ENCODE peak calls at places on chromosomes 7 and 10, in four cellular contexts. N is SK-N-SH, U is lower lobe of right lung, M is Panc1. Y is an unnamed sample. For H3K4me1, the result is how much of the 10 kb centered on the place peaks cover.

GRCh38 chr10:128009768-128010167 is 102.9 kb downstream of the PTPRE start:
- DNase-seq in M (no peak), N (no peak), U (no peak), Y (no peak)

GRCh38 chr10:62354941-62355340 is 19.2 kb upstream of the ZNF365 start:
- DNase-seq in U (no peak), M (no peak), N (no peak), Y (no peak)

GRCh38 chr10:14382531-14382930 is 51.8 kb upstream of the FRMD4A start:
- DNase-seq in M (no peak), U (no peak), N (no peak), Y (no peak)

GRCh38 chr7:409344-410281 is 110.0 kb downstream of the PDGFA start:
- DNase-seq in U (peak), M (no peak), N (peak), Y (no peak)

GRCh38 chr10:13404305-13404759 is 56.2 kb upstream of the SEPHS1 start:
- DNase-seq in M (no peak), N (no peak), U (no peak), Y (no peak)

GRCh38 chr10:27369832-27370231 is 129.2 kb upstream of the ACBD5 start:
- DNase-seq in U (no peak), N (no peak), M (no peak), Y (no peak)

GRCh38 chr7:18494821-18495408 is 634 bp upstream of the HDAC9 start:
- DNase-seq in N (no peak), U (no peak), M (no peak), Y (peak)

GRCh38 chr7:133376514-133376913 is 123.6 kb downstream of the EXOC4 start:
- DNase-seq in N (no peak), M (no peak), U (no peak), Y (no peak)

GRCh38 chr7:99030145-99030856 is 113.6 kb downstream of the SMURF1 start:
- DNase-seq in M (no peak), U (no peak), N (no peak), Y (no peak)

GRCh38 chr10:17354781-17355180 is 99.6 kb downstream of the ST8SIA6 start:
- DNase-seq in U (no peak), N (no peak), M (no peak), Y (no peak)

GRCh38 chr10:22345301-22346086 is at the start of gene SPAG6:
- DNase-seq in N (peak), U (peak), M (no peak), Y (no peak)

GRCh38 chr10:102408081-102408727 is 10.4 kb downstream of the PSD start:
- DNase-seq in M (no peak), N (no peak), U (peak), Y (no peak)

DNA sequence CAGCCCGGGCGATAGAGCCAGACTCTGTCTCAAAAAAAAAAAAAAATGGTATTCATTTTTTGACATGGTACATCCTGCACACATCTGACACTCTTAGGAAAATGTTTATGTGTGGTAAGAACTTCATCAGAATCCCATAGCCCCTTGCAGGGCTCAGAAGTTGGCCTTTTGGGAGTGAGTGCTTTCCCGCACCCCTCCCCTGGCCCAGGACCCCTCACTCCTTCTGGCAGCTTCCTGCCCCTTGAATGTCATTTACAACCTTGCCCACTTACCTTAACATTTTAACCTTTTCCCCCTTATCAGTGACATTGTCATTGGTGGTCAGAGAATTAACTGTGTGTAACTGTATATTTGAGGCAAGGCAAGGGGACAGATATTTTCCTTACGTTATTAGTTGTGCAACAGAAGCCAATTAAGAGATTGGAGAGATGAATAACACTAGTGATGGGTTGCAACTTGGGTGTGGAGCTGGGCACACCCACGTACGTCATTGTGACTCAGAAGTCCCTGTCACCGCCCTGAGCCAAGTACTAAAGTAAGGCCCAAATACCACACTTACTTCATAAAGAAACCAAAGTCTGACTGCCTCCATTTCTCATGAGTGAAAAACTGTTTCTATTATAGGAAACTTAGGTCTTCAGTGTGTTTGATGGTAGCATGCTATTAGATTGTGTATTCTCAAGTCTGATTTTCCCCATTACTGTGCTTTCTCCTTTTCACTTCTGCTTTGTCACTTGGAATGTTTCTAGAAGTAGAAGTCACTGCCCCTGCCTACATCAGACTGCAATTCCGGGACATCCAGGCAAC is 31.6 kb downstream of the OGDH start:
- DNase-seq in U (no peak), M (peak), N (no peak), Y (peak)
- H3K4me1 ChIP-seq in U (half or more), M (half or more), N (under half), Y (half or more)

GRCh38 chr10:86632009-86632800 is 22.1 kb upstream of the OPN4 start:
- DNase-seq in M (no peak), U (no peak), N (no peak), Y (no peak)
- H3K4me3 ChIP-seq in M (peak), U (peak), N (no peak), Y (no peak)

DNA sequence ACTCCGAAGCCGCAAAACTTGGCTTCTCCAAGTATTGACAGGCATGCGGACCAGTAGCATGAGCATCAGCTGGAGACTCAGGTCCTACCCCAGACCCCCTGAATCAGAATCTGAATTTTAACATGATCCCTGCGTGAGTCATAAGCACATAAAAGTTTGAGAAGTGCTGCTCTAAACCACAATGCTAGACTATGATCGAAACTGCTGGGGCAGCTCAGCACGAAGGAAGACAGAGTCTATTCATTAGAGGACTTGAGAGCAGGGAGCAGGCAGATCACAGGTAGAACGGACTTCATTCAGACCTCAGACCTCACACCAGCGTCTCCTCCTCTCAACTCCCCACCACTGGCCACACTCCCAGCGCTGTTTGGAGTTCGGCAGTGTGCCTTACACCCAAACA is 16.9 kb downstream of the CAMK2G start:
- DNase-seq in M (no peak), N (no peak), U (no peak), Y (peak)
- H3K4me1 ChIP-seq in M (under half), N (under half), U (under half), Y (under half)

DNA sequence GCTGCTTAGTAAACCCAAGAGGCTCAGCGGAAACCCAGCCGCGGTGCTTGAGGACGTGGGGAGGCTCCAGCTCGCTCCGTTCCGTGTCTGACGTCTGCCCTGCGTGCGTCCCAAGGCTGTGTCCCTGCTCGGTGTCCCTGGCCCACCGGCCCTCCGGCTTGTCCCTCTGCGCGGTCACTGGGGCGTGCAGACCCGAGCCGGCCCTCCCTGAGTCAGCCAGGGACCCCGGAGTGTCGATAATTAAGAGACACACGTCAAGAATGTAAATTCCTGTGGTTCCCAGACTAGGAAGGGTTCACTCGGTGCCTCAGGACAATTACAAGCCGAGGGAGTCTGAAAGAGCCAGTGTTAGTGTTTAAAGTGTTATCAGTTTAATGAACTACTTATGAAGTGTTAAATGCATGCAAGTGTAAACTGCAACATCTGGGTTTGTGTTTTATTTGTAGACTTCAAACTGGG is 99.0 kb downstream of the WDR11 start:
- DNase-seq in N (no peak), U (no peak), M (no peak), Y (peak)
- H3K4me3 ChIP-seq in N (no peak), U (no peak), M (peak), Y (no peak)

DNA sequence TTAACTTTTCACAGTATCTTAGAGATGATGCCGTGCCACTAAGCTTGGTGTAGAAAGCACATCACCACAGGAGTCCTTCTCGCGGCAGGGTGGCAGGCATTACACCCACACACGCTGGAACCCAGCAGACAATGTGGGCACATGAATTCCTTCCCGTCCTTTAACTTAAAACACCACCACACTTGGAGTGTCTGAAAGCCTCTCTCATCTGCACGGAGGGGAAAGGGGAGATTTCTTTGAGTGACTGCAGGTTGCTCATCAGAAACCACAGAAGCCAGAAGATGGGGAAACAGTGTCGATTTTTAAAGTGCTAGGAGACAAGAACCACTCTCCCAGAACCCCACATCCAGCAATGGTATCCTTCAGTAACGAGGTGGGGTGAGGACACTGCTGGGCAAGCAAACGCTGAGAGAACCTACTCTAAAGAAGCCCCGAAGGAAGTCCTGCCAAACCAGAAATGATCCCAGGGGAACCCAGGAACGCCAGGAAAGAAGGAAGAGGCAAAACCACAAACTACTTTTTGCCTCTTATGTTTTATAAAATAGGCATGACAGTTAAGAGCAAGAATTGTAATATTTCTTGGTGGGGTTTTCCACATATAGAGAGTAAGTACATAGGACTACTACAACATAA is 254.2 kb downstream of the ELFN1 start:
- DNase-seq in M (no peak), N (no peak), U (no peak), Y (no peak)
- H3K4me1 ChIP-seq in M (under half), N (under half), U (under half), Y (under half)

DNA sequence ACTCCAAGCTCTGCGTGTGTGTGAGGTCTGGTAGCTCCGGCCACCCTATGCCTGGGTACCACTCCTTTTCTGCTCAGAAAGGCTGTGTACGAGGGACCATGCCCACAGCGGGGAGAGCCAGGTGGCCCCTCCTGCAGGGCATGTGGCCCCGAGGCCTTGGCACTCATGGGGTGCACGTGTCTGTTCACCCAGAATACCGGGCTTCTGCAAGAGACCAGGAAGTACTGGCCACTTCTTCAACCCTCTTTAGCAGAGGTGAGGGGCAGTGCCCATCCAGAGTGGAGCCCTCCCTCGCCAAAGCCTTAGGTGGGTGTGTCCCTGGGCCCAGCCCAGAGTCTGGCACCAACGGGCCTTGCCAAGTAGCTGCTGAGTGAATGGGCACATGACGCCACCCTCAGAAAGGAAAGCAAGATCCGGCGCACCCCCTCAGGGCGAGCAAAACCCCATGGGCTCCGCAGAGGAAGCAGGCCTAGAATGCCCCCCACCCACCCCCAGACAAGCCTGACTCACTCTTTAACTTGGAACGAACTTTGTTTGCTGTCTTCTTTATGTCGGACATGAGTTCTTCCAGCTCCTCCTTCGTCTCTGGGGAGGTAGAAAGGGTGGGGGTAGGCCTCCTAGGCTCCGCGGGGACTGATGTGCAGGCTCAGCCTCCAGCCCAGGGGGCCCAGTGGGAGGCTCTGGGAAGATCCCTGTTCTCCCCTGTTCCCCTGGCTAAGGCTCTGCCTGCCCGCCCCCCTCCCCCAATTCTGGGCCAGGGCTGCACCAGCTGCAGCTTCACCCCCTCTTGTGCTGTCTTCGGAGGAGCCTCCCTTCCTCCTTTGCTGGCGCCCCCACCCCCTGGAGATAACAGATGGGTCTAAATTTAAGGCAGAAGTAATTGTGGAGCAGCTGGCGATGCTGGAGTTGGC is 14.6 kb downstream of the STX1A start:
- DNase-seq in U (peak), M (peak), N (peak), Y (no peak)
- H3K4me3 ChIP-seq in U (no peak), M (no peak), N (no peak), Y (no peak)

GRCh38 chr10:81040031-81040430 is 502.3 kb downstream of the SH2D4B start:
- DNase-seq in U (no peak), N (no peak), M (no peak), Y (no peak)

GRCh38 chr10:81031774-81032173 is 494.1 kb downstream of the SH2D4B start:
- DNase-seq in U (no peak), M (no peak), N (no peak), Y (no peak)

GRCh38 chr10:81036257-81036656 is 498.6 kb downstream of the SH2D4B start:
- DNase-seq in M (no peak), N (no peak), U (no peak), Y (no peak)

GRCh38 chr10:81034376-81034775 is 496.7 kb downstream of the SH2D4B start:
- DNase-seq in U (no peak), M (no peak), N (no peak), Y (no peak)
- H3K4me1 ChIP-seq in U (under half), M (under half), N (under half), Y (under half)

GRCh38 chr10:131778385-131778784 is 122.4 kb upstream of the PPP2R2D start:
- DNase-seq in N (no peak), U (no peak), M (no peak), Y (no peak)

GRCh38 chr10:131777921-131778320 is 122.9 kb upstream of the PPP2R2D start:
- DNase-seq in M (no peak), U (no peak), N (no peak), Y (no peak)

GRCh38 chr10:131776496-131776895 is 124.3 kb upstream of the PPP2R2D start:
- DNase-seq in N (no peak), U (no peak), M (no peak), Y (no peak)

GRCh38 chr10:131775833-131776232 is 125.0 kb upstream of the PPP2R2D start:
- DNase-seq in U (no peak), N (no peak), M (no peak), Y (no peak)

DNA sequence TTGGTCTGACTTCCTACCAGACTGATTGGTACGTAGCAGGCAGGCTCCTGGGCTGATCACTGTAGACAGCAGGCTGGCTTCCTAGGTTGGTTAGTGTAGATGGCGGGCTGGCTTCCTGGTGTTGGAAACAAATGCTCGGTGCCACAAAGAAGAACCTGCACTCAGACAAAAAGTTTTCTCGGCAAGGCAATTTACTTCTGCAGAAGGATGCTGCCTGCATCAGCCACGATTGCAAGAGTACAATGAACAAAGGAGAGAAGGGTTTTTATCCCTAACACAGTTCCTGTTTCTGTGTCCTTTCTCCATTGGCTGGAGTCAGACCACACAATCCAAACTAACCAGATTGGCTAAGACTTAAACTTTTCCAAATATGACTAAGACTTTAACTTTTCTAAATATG is 123.6 kb upstream of the PPP2R2D start:
- DNase-seq in U (no peak), M (no peak), N (no peak), Y (no peak)
- H3K4me3 ChIP-seq in U (no peak), M (no peak), N (no peak), Y (no peak)

DNA sequence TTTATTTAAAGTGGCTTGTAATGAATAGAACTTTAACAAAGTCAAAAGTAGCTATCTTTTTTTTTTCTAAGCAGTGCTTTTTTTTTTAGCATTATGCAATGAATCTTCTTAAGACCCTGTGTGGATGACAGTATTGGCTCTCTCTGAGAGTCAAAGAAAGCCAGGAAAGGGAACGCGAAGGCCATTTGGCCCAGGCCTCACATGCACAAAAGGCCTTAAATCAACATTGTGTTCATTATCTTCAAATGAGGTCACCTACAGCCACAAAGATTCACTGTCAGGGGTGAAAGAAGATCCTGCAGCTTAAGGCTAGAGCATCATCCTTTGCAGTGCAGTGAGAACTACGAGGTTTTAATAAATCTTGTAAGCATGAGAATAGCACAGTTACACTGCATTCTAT is 721.5 kb downstream of the GRID1 start:
- DNase-seq in U (no peak), N (no peak), M (no peak), Y (no peak)
- H3K4me1 ChIP-seq in U (under half), N (under half), M (under half), Y (under half)

Y was measured in mammary epithelial cell.